ENCODE peak calls at places on chromosomes 6 and 20, in five cellular contexts. One of them, this sample, is unnamed.

GRCh38 chr6:161736796-161737292 is 463.0 kb upstream of the AGPAT4 start:
- DNase-seq in PC-9: no peak
- DNase-seq in psoas muscle: no peak
- DNase-seq in choroid plexus epithelial cell: peak; percentile 30
- DNase-seq in coronary artery: no peak
- DNase-seq in this sample: no peak

GRCh38 chr6:111789593-111789992 is 83.7 kb downstream of the FYN start:
- DNase-seq in PC-9: peak; percentile 23
- DNase-seq in psoas muscle: peak; percentile 40
- DNase-seq in choroid plexus epithelial cell: peak; percentile 50
- DNase-seq in coronary artery: no peak
- DNase-seq in this sample: peak; percentile 54

GRCh38 chr6:22399693-22400092 is 102.9 kb upstream of the PRL start:
- DNase-seq in PC-9: no peak
- DNase-seq in psoas muscle: no peak
- DNase-seq in choroid plexus epithelial cell: peak; percentile 5
- DNase-seq in coronary artery: no peak
- DNase-seq in this sample: no peak

GRCh38 chr20:3446779-3447178 is 24.0 kb upstream of the ATRN start:
- DNase-seq in PC-9: peak; percentile 92
- DNase-seq in psoas muscle: no peak
- DNase-seq in choroid plexus epithelial cell: no peak
- DNase-seq in coronary artery: no peak
- DNase-seq in this sample: no peak

GRCh38 chr20:4912380-4913142 is 88.7 kb downstream of the SLC23A2 start:
- DNase-seq in PC-9: no peak
- DNase-seq in psoas muscle: no peak
- DNase-seq in choroid plexus epithelial cell: no peak
- DNase-seq in coronary artery: peak; percentile 43
- DNase-seq in this sample: no peak

GRCh38 chr6:96542702-96543101 is 20.2 kb upstream of the FHL5 start:
- DNase-seq in PC-9: no peak
- DNase-seq in psoas muscle: no peak
- DNase-seq in choroid plexus epithelial cell: peak; percentile 43
- DNase-seq in coronary artery: no peak
- DNase-seq in this sample: peak; percentile 19

GRCh38 chr6:146985966-146986365 is 218.3 kb upstream of the STXBP5 start:
- DNase-seq in PC-9: no peak
- DNase-seq in psoas muscle: no peak
- DNase-seq in choroid plexus epithelial cell: no peak
- DNase-seq in coronary artery: no peak
- DNase-seq in this sample: no peak

GRCh38 chr20:31690124-31690666 is 32.5 kb downstream of the BCL2L1 start:
- DNase-seq in PC-9: no peak
- DNase-seq in psoas muscle: no peak
- DNase-seq in choroid plexus epithelial cell: no peak
- DNase-seq in coronary artery: no peak
- DNase-seq in this sample: no peak

GRCh38 chr6:26122402-26122792 is 35.2 kb downstream of the HFE start:
- DNase-seq in PC-9: no peak
- DNase-seq in psoas muscle: no peak
- DNase-seq in choroid plexus epithelial cell: no peak
- DNase-seq in coronary artery: no peak
- DNase-seq in this sample: no peak

GRCh38 chr20:34575271-34575670 is 16.8 kb downstream of the MAP1LC3A start:
- DNase-seq in PC-9: no peak
- DNase-seq in psoas muscle: no peak
- DNase-seq in choroid plexus epithelial cell: no peak
- DNase-seq in coronary artery: peak; percentile 52
- DNase-seq in this sample: no peak

GRCh38 chr6:138007014-138007472 is 100.2 kb downstream of the PERP start:
- DNase-seq in PC-9: peak; percentile 45
- DNase-seq in psoas muscle: no peak
- DNase-seq in choroid plexus epithelial cell: peak; percentile 42
- DNase-seq in coronary artery: no peak
- DNase-seq in this sample: peak; percentile 56

GRCh38 chr6:131281471-131282270 is 146.4 kb downstream of the AKAP7 start:
- DNase-seq in PC-9: no peak
- DNase-seq in psoas muscle: no peak
- DNase-seq in choroid plexus epithelial cell: peak; percentile 77
- DNase-seq in coronary artery: no peak
- DNase-seq in this sample: no peak

GRCh38 chr20:37542281-37542680 is 14.6 kb upstream of the BLCAP start:
- DNase-seq in PC-9: peak; percentile 92
- DNase-seq in psoas muscle: no peak
- DNase-seq in choroid plexus epithelial cell: peak; percentile 36
- DNase-seq in coronary artery: no peak
- DNase-seq in this sample: peak; percentile 38

GRCh38 chr20:14232650-14233049 is 104.8 kb downstream of the FLRT3 start:
- DNase-seq in PC-9: no peak
- DNase-seq in psoas muscle: no peak
- DNase-seq in choroid plexus epithelial cell: no peak
- DNase-seq in coronary artery: no peak
- DNase-seq in this sample: no peak

GRCh38 chr20:5864428-5864827 is 85.9 kb downstream of the TRMT6 start:
- DNase-seq in PC-9: no peak
- DNase-seq in psoas muscle: no peak
- DNase-seq in choroid plexus epithelial cell: no peak
- DNase-seq in coronary artery: no peak
- DNase-seq in this sample: no peak

GRCh38 chr6:82861121-82861520 is 204.5 kb downstream of the UBE3D start:
- DNase-seq in PC-9: peak; percentile 43
- DNase-seq in psoas muscle: no peak
- DNase-seq in choroid plexus epithelial cell: no peak
- DNase-seq in coronary artery: no peak
- DNase-seq in this sample: no peak

GRCh38 chr20:50260480-50261221 is 70.0 kb downstream of the CEBPB start:
- DNase-seq in PC-9: peak; percentile 83
- DNase-seq in psoas muscle: no peak
- DNase-seq in choroid plexus epithelial cell: no peak
- DNase-seq in coronary artery: no peak
- DNase-seq in this sample: no peak

GRCh38 chr6:118776607-118777549 is 117.1 kb upstream of the ASF1A start:
- DNase-seq in PC-9: peak; percentile 97
- DNase-seq in psoas muscle: peak; percentile 33
- DNase-seq in choroid plexus epithelial cell: peak; percentile 88
- DNase-seq in coronary artery: no peak
- DNase-seq in this sample: peak; percentile 87

GRCh38 chr6:142913036-142913510 is 31.9 kb downstream of the HIVEP2 start:
- DNase-seq in PC-9: no peak
- DNase-seq in psoas muscle: no peak
- DNase-seq in choroid plexus epithelial cell: no peak
- DNase-seq in coronary artery: no peak
- DNase-seq in this sample: no peak

GRCh38 chr20:14989891-14990290 is 652.5 kb upstream of the FLRT3 start:
- DNase-seq in PC-9: no peak
- DNase-seq in psoas muscle: no peak
- DNase-seq in choroid plexus epithelial cell: no peak
- DNase-seq in coronary artery: no peak
- DNase-seq in this sample: no peak

GRCh38 chr20:32325706-32326506 is 32.2 kb upstream of the ASXL1 start:
- DNase-seq in PC-9: peak; percentile 95
- DNase-seq in psoas muscle: no peak
- DNase-seq in choroid plexus epithelial cell: peak; percentile 72
- DNase-seq in coronary artery: no peak
- DNase-seq in this sample: peak; percentile 59

GRCh38 chr6:158817298-158818007 is 1.7 kb downstream of the EZR start:
- DNase-seq in PC-9: no peak
- DNase-seq in psoas muscle: no peak
- DNase-seq in choroid plexus epithelial cell: peak; percentile 31
- DNase-seq in coronary artery: no peak
- DNase-seq in this sample: no peak

GRCh38 chr20:47326718-47327137 is 29.8 kb downstream of the ZMYND8 start:
- DNase-seq in PC-9: peak; percentile 51
- DNase-seq in psoas muscle: no peak
- DNase-seq in choroid plexus epithelial cell: peak; percentile 84
- DNase-seq in coronary artery: no peak
- DNase-seq in this sample: peak; percentile 72

GRCh38 chr6:158414900-158415299 is 102.6 kb downstream of the TULP4 start:
- DNase-seq in PC-9: no peak
- DNase-seq in psoas muscle: no peak
- DNase-seq in choroid plexus epithelial cell: peak; percentile 83
- DNase-seq in coronary artery: no peak
- DNase-seq in this sample: no peak

GRCh38 chr6:37024665-37025337 is 19.3 kb downstream of the FGD2 start:
- DNase-seq in PC-9: peak; percentile 91
- DNase-seq in psoas muscle: no peak
- DNase-seq in choroid plexus epithelial cell: no peak
- DNase-seq in coronary artery: no peak
- DNase-seq in this sample: peak; percentile 36

GRCh38 chr6:20377623-20378265 is 23.9 kb upstream of the E2F3 start:
- DNase-seq in PC-9: no peak
- DNase-seq in psoas muscle: no peak
- DNase-seq in choroid plexus epithelial cell: peak; percentile 78
- DNase-seq in coronary artery: no peak
- DNase-seq in this sample: peak; percentile 73

GRCh38 chr20:39108746-39109145 is 146.6 kb downstream of the DHX35 start:
- DNase-seq in PC-9: peak; percentile 42
- DNase-seq in psoas muscle: no peak
- DNase-seq in choroid plexus epithelial cell: peak; percentile 11
- DNase-seq in coronary artery: no peak
- DNase-seq in this sample: peak; percentile 34

GRCh38 chr6:114334237-114334636 is 8.6 kb downstream of the HS3ST5 start:
- DNase-seq in PC-9: no peak
- DNase-seq in psoas muscle: no peak
- DNase-seq in choroid plexus epithelial cell: no peak
- DNase-seq in coronary artery: no peak
- DNase-seq in this sample: peak; percentile 36

GRCh38 chr6:10522929-10523573 is 1.9 kb downstream of the GCNT2 start:
- DNase-seq in PC-9: no peak
- DNase-seq in psoas muscle: no peak
- DNase-seq in choroid plexus epithelial cell: no peak
- DNase-seq in coronary artery: no peak
- DNase-seq in this sample: no peak

GRCh38 chr6:19312291-19312978 is 524.7 kb upstream of the ID4 start:
- DNase-seq in PC-9: no peak
- DNase-seq in psoas muscle: no peak
- DNase-seq in choroid plexus epithelial cell: no peak
- DNase-seq in coronary artery: no peak
- DNase-seq in this sample: no peak

GRCh38 chr6:84762941-84763396 is 1.4 kb downstream of the TBX18 start:
- DNase-seq in PC-9: no peak
- DNase-seq in psoas muscle: peak; percentile 37
- DNase-seq in choroid plexus epithelial cell: no peak
- DNase-seq in coronary artery: no peak
- DNase-seq in this sample: no peak

GRCh38 chr6:43954311-43955131 is 172.7 kb downstream of the MRPL14 start:
- DNase-seq in PC-9: no peak
- DNase-seq in psoas muscle: peak; percentile 79
- DNase-seq in choroid plexus epithelial cell: no peak
- DNase-seq in coronary artery: peak; percentile 50
- DNase-seq in this sample: no peak

GRCh38 chr6:101392561-101393230 is 812 bp upstream of the GRIK2 start:
- DNase-seq in PC-9: no peak
- DNase-seq in psoas muscle: no peak
- DNase-seq in choroid plexus epithelial cell: no peak
- DNase-seq in coronary artery: no peak
- DNase-seq in this sample: no peak

GRCh38 chr6:101391772-101392560 is 1.5 kb upstream of the GRIK2 start:
- DNase-seq in PC-9: no peak
- DNase-seq in psoas muscle: no peak
- DNase-seq in choroid plexus epithelial cell: no peak
- DNase-seq in coronary artery: no peak
- DNase-seq in this sample: peak; percentile 49

GRCh38 chr6:101395345-101395744 is 1.8 kb downstream of the GRIK2 start:
- DNase-seq in PC-9: no peak
- DNase-seq in psoas muscle: no peak
- DNase-seq in choroid plexus epithelial cell: no peak
- DNase-seq in coronary artery: no peak
- DNase-seq in this sample: no peak

GRCh38 chr6:101396552-101397173 is 3.2 kb downstream of the GRIK2 start:
- DNase-seq in PC-9: peak; percentile 48
- DNase-seq in psoas muscle: no peak
- DNase-seq in choroid plexus epithelial cell: peak; percentile 70
- DNase-seq in coronary artery: no peak
- DNase-seq in this sample: peak; percentile 75

GRCh38 chr6:101393291-101394251 is at the start of gene GRIK2:
- DNase-seq in PC-9: no peak
- DNase-seq in psoas muscle: no peak
- DNase-seq in choroid plexus epithelial cell: no peak
- DNase-seq in coronary artery: no peak
- DNase-seq in this sample: peak; percentile 37
- TF ChIP-seq CTCF in PC-9: peak; percentile 66
- TF ChIP-seq CTCF in psoas muscle: peak; percentile 7
- TF ChIP-seq CTCF in choroid plexus epithelial cell: peak; percentile 46
- TF ChIP-seq CTCF in coronary artery: no peak
- TF ChIP-seq CTCF in this sample: peak; percentile 29

DNA sequence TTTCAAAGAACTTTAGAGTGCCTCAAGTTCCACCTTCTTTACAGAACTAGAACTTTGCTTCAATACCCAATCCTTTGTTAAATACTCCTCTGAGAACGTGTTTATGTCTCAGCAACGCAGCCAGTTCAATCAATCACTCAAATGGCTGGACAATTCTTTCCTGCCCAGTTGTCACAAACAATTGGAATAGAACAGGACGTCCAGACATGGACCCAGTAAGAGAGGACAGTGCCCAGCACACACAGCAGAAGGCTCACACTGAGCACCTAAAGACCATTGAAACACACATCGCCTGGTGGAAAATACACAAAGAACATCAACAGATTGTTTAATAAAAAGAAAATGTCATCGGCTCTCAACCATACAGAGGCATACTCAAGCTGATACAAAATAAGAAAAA is 140.6 kb downstream of the TTLL2 start:
- DNase-seq in PC-9: no peak
- DNase-seq in psoas muscle: no peak
- DNase-seq in choroid plexus epithelial cell: no peak
- DNase-seq in coronary artery: no peak
- DNase-seq in this sample: no peak
- H3K4me3 ChIP-seq in PC-9: no peak overlapping the region
- H3K4me3 ChIP-seq in psoas muscle: no peak overlapping the region
- H3K4me3 ChIP-seq in choroid plexus epithelial cell: no peak overlapping the region
- H3K4me3 ChIP-seq in coronary artery: no peak overlapping the region
- H3K4me3 ChIP-seq in this sample: no peak overlapping the region

DNA sequence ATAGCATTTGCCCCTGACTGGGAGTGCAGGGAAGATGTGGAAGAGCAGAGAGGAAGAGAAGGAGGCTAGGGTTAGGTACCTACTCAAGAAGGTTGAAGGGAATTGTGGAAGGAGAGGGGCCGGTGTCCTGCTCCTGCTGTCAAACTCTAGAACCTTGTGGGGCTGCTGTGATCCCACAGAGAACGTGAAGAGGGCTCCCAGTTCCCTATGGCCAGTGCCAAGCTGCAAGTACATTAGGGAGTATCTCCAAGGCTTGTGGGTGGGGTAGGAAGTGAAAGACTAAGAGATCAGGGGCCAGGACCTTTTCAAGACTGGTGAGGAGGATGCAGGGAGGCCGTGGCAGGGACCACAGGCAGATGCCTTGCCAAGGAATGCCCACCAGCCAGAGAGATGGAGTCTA is 263.4 kb downstream of the CDH26 start:
- DNase-seq in PC-9: no peak
- DNase-seq in psoas muscle: no peak
- DNase-seq in choroid plexus epithelial cell: no peak
- DNase-seq in coronary artery: no peak
- DNase-seq in this sample: no peak
- TF ChIP-seq CTCF in PC-9: no peak
- TF ChIP-seq CTCF in psoas muscle: no peak
- TF ChIP-seq CTCF in choroid plexus epithelial cell: no peak
- TF ChIP-seq CTCF in coronary artery: no peak
- TF ChIP-seq CTCF in this sample: no peak

GRCh38 chr6:2877057-2877882 is 25.8 kb downstream of the SERPINB9 start:
- DNase-seq in PC-9: peak; percentile 77
- DNase-seq in psoas muscle: no peak
- DNase-seq in choroid plexus epithelial cell: peak; percentile 48
- DNase-seq in coronary artery: no peak
- DNase-seq in this sample: peak; percentile 75
- H3K4me3 ChIP-seq in PC-9: peak overlapping the region; percentile 44
- H3K4me3 ChIP-seq in psoas muscle: peak overlapping the region; percentile 67
- H3K4me3 ChIP-seq in choroid plexus epithelial cell: peak overlapping the region; percentile 64
- H3K4me3 ChIP-seq in coronary artery: peak overlapping the region; percentile 76
- H3K4me3 ChIP-seq in this sample: no peak overlapping the region

This sample was measured in foreskin fibroblast.